ENCODE peak calls at places on chromosomes 1 and 21, in seven cellular contexts. B, A, M, G, V, I and P are unnamed samples.

GRCh38 chr1:43564617-43565348 is 34.1 kb downstream of the PTPRF start:
- DNase-seq in B (no peak), I (no peak), M (no peak), V (no peak), G (no peak), A (no peak), P (no peak)

GRCh38 chr1:175133693-175134435 is 58.7 kb downstream of the KIAA0040 start:
- DNase-seq in V (no peak), G (no peak), M (no peak), B (no peak), A (no peak), I (no peak), P (no peak)

GRCh38 chr1:151710187-151710586 is 6.4 kb downstream of the CELF3 start:
- DNase-seq in M (peak; percentile 55), G (no peak), B (peak; percentile 45), A (no peak), I (peak; percentile 75), V (peak; percentile 23), P (no peak)

GRCh38 chr1:117586747-117587478 is 18.9 kb upstream of the TENT5C start:
- DNase-seq in V (peak; percentile 6), A (peak; percentile 36), G (no peak), I (no peak), M (no peak), B (no peak), P (peak; percentile 74)

GRCh38 chr1:74344396-74344795 is 109.2 kb downstream of the TNNI3K start:
- DNase-seq in I (no peak), B (no peak), V (no peak), G (no peak), A (no peak), M (no peak), P (no peak)

GRCh38 chr1:207565546-207566468 is 69.8 kb downstream of the CR1 start:
- DNase-seq in M (no peak), V (peak; percentile 8), B (no peak), A (no peak), G (no peak), I (peak; percentile 23), P (no peak)

GRCh38 chr1:4006676-4007374 is 106.8 kb upstream of the C1orf174 start:
- DNase-seq in G (no peak), M (no peak), B (no peak), V (no peak), I (no peak), A (no peak), P (peak; percentile 20)

GRCh38 chr1:201171063-201172036 is 17.1 kb upstream of the TMEM9 start:
- DNase-seq in B (peak; percentile 22), V (peak; percentile 63), G (peak; percentile 41), A (peak; percentile 83), M (peak; percentile 46), I (peak; percentile 76), P (peak; percentile 87)

GRCh38 chr1:198472997-198473396 is 67.5 kb downstream of the ATP6V1G3 start:
- DNase-seq in B (no peak), M (no peak), G (no peak), I (no peak), A (no peak), V (no peak), P (no peak)

GRCh38 chr1:244211559-244211944 is 160.5 kb downstream of the ZBTB18 start:
- DNase-seq in G (no peak), I (no peak), B (no peak), V (no peak), M (peak; percentile 13), A (no peak), P (no peak)

GRCh38 chr1:112026018-112026417 is 36.5 kb upstream of the KCND3 start:
- DNase-seq in G (no peak), M (no peak), V (peak; percentile 50), A (no peak), B (no peak), I (no peak), P (no peak)

GRCh38 chr21:25903599-25903998 is 168.8 kb downstream of the GABPA start:
- DNase-seq in M (no peak), G (no peak), V (peak; percentile 90), I (no peak), B (no peak), A (no peak), P (no peak)

GRCh38 chr1:63772876-63773275 is 941 bp upstream of the ROR1 start:
- DNase-seq in M (no peak), I (no peak), V (no peak), G (no peak), A (no peak), B (no peak), P (no peak)

GRCh38 chr1:19872190-19872589 is 10.0 kb upstream of the OTUD3 start:
- DNase-seq in M (no peak), A (no peak), B (no peak), G (no peak), V (peak; percentile 34), I (no peak), P (no peak)

GRCh38 chr21:28801906-28802305 is 190.8 kb downstream of the LTN1 start:
- DNase-seq in G (no peak), B (no peak), I (no peak), A (no peak), V (no peak), M (peak; percentile 87), P (no peak)

GRCh38 chr1:25123551-25123950 is 108.8 kb downstream of the SYF2 start:
- DNase-seq in A (no peak), G (no peak), B (no peak), V (no peak), I (no peak), M (no peak), P (peak; percentile 17)